ENCODE peak calls at places on chromosomes 11 and 22, in eight cellular contexts. One of them, this sample, is unnamed.

GRCh38 chr22:38744981-38745380 is 10.8 kb downstream of the SUN2 start:
- DNase-seq in esophagus squamous epithelium: no peak
- DNase-seq in AG09319: no peak
- DNase-seq in transverse colon: no peak
- DNase-seq in ovary: peak
- DNase-seq in sigmoid colon: no peak
- DNase-seq in uterus: no peak
- DNase-seq in astrocyte of the spinal cord: no peak
- DNase-seq in this sample: no peak

GRCh38 chr11:113274708-113275582 is 39.4 kb upstream of the TTC12 start:
- DNase-seq in sigmoid colon: no peak
- DNase-seq in uterus: no peak
- DNase-seq in ovary: no peak
- DNase-seq in astrocyte of the spinal cord: no peak
- DNase-seq in esophagus squamous epithelium: no peak
- DNase-seq in transverse colon: no peak
- DNase-seq in AG09319: no peak
- DNase-seq in this sample: no peak

GRCh38 chr22:30606455-30607299 is at the start of gene TCN2:
- DNase-seq in sigmoid colon: peak
- DNase-seq in ovary: peak
- DNase-seq in transverse colon: peak
- DNase-seq in AG09319: peak
- DNase-seq in esophagus squamous epithelium: peak
- DNase-seq in uterus: peak
- DNase-seq in astrocyte of the spinal cord: peak
- DNase-seq in this sample: peak

GRCh38 chr11:71212871-71213559 is 39.4 kb downstream of the SHANK2 start:
- DNase-seq in esophagus squamous epithelium: no peak
- DNase-seq in transverse colon: no peak
- DNase-seq in uterus: no peak
- DNase-seq in AG09319: no peak
- DNase-seq in sigmoid colon: peak
- DNase-seq in ovary: no peak
- DNase-seq in astrocyte of the spinal cord: peak
- DNase-seq in this sample: no peak

GRCh38 chr22:35205141-35205775 is 52.0 kb upstream of the HMGXB4 start:
- DNase-seq in astrocyte of the spinal cord: no peak
- DNase-seq in sigmoid colon: no peak
- DNase-seq in esophagus squamous epithelium: no peak
- DNase-seq in uterus: no peak
- DNase-seq in AG09319: no peak
- DNase-seq in ovary: no peak
- DNase-seq in transverse colon: no peak
- DNase-seq in this sample: no peak

GRCh38 chr11:84452211-84452610 is 1166.0 kb upstream of the CCDC90B start:
- DNase-seq in AG09319: no peak
- DNase-seq in transverse colon: no peak
- DNase-seq in astrocyte of the spinal cord: no peak
- DNase-seq in esophagus squamous epithelium: no peak
- DNase-seq in ovary: no peak
- DNase-seq in uterus: no peak
- DNase-seq in sigmoid colon: no peak
- DNase-seq in this sample: no peak

GRCh38 chr11:42066113-42066512 is 606.7 kb upstream of the LRRC4C start:
- DNase-seq in astrocyte of the spinal cord: no peak
- DNase-seq in uterus: no peak
- DNase-seq in esophagus squamous epithelium: no peak
- DNase-seq in ovary: no peak
- DNase-seq in transverse colon: no peak
- DNase-seq in sigmoid colon: no peak
- DNase-seq in AG09319: no peak
- DNase-seq in this sample: no peak

GRCh38 chr22:50507421-50507990 is at the start of gene LMF2:
- DNase-seq in uterus: peak
- DNase-seq in esophagus squamous epithelium: no peak
- DNase-seq in sigmoid colon: peak
- DNase-seq in transverse colon: peak
- DNase-seq in AG09319: no peak
- DNase-seq in astrocyte of the spinal cord: no peak
- DNase-seq in ovary: peak
- DNase-seq in this sample: no peak

GRCh38 chr11:134333312-134333711 is 1.5 kb downstream of the GLB1L2 start:
- DNase-seq in esophagus squamous epithelium: no peak
- DNase-seq in transverse colon: no peak
- DNase-seq in uterus: peak
- DNase-seq in AG09319: no peak
- DNase-seq in sigmoid colon: peak
- DNase-seq in ovary: no peak
- DNase-seq in astrocyte of the spinal cord: no peak
- DNase-seq in this sample: no peak

GRCh38 chr11:86606849-86607481 is 65.5 kb downstream of the ME3 start:
- DNase-seq in esophagus squamous epithelium: no peak
- DNase-seq in ovary: no peak
- DNase-seq in sigmoid colon: no peak
- DNase-seq in uterus: no peak
- DNase-seq in astrocyte of the spinal cord: peak
- DNase-seq in AG09319: no peak
- DNase-seq in transverse colon: no peak
- DNase-seq in this sample: no peak

GRCh38 chr11:65844231-65844872 is 10.6 kb downstream of the SNX32 start:
- DNase-seq in astrocyte of the spinal cord: no peak
- DNase-seq in ovary: no peak
- DNase-seq in uterus: no peak
- DNase-seq in transverse colon: peak
- DNase-seq in esophagus squamous epithelium: no peak
- DNase-seq in AG09319: no peak
- DNase-seq in sigmoid colon: no peak
- DNase-seq in this sample: no peak

GRCh38 chr11:34647131-34647530 is 26.2 kb downstream of the EHF start:
- DNase-seq in ovary: no peak
- DNase-seq in esophagus squamous epithelium: no peak
- DNase-seq in transverse colon: no peak
- DNase-seq in AG09319: no peak
- DNase-seq in astrocyte of the spinal cord: no peak
- DNase-seq in uterus: no peak
- DNase-seq in sigmoid colon: no peak
- DNase-seq in this sample: no peak

GRCh38 chr22:45069925-45070324 is 60.1 kb upstream of the PHF21B start:
- DNase-seq in AG09319: no peak
- DNase-seq in transverse colon: no peak
- DNase-seq in sigmoid colon: no peak
- DNase-seq in ovary: no peak
- DNase-seq in uterus: no peak
- DNase-seq in esophagus squamous epithelium: no peak
- DNase-seq in astrocyte of the spinal cord: no peak
- DNase-seq in this sample: no peak

GRCh38 chr11:78158987-78159662 is 19.7 kb upstream of the ALG8 start:
- DNase-seq in transverse colon: no peak
- DNase-seq in esophagus squamous epithelium: no peak
- DNase-seq in sigmoid colon: peak
- DNase-seq in astrocyte of the spinal cord: no peak
- DNase-seq in uterus: peak
- DNase-seq in ovary: peak
- DNase-seq in AG09319: no peak
- DNase-seq in this sample: no peak

GRCh38 chr11:79265756-79266322 is 175.0 kb downstream of the TENM4 start:
- DNase-seq in uterus: no peak
- DNase-seq in AG09319: no peak
- DNase-seq in ovary: no peak
- DNase-seq in transverse colon: no peak
- DNase-seq in astrocyte of the spinal cord: no peak
- DNase-seq in sigmoid colon: no peak
- DNase-seq in esophagus squamous epithelium: no peak
- DNase-seq in this sample: no peak

GRCh38 chr11:69201048-69201365 is 45.3 kb downstream of the SMIM38 start:
- DNase-seq in ovary: no peak
- DNase-seq in esophagus squamous epithelium: no peak
- DNase-seq in uterus: no peak
- DNase-seq in astrocyte of the spinal cord: no peak
- DNase-seq in AG09319: no peak
- DNase-seq in transverse colon: no peak
- DNase-seq in sigmoid colon: no peak
- DNase-seq in this sample: no peak

GRCh38 chr11:85472953-85473352 is 154.2 kb downstream of the DLG2 start:
- DNase-seq in uterus: no peak
- DNase-seq in AG09319: no peak
- DNase-seq in astrocyte of the spinal cord: no peak
- DNase-seq in sigmoid colon: no peak
- DNase-seq in ovary: no peak
- DNase-seq in transverse colon: no peak
- DNase-seq in esophagus squamous epithelium: no peak
- DNase-seq in this sample: no peak

GRCh38 chr22:31253949-31254348 is 38.3 kb downstream of the PIK3IP1 start:
- DNase-seq in transverse colon: peak
- DNase-seq in uterus: no peak
- DNase-seq in AG09319: no peak
- DNase-seq in astrocyte of the spinal cord: no peak
- DNase-seq in ovary: no peak
- DNase-seq in sigmoid colon: peak
- DNase-seq in esophagus squamous epithelium: no peak
- DNase-seq in this sample: no peak

GRCh38 chr11:68998390-68998911 is 14.6 kb downstream of the MRGPRF start:
- DNase-seq in sigmoid colon: peak
- DNase-seq in ovary: peak
- DNase-seq in astrocyte of the spinal cord: peak
- DNase-seq in esophagus squamous epithelium: no peak
- DNase-seq in transverse colon: peak
- DNase-seq in AG09319: no peak
- DNase-seq in uterus: no peak
- DNase-seq in this sample: no peak

GRCh38 chr11:43316451-43316850 is 4.7 kb downstream of the API5 start:
- DNase-seq in uterus: no peak
- DNase-seq in transverse colon: no peak
- DNase-seq in ovary: no peak
- DNase-seq in sigmoid colon: no peak
- DNase-seq in astrocyte of the spinal cord: peak
- DNase-seq in AG09319: no peak
- DNase-seq in esophagus squamous epithelium: no peak
- DNase-seq in this sample: peak

GRCh38 chr11:36456136-36456535 is 53.9 kb downstream of the TRAF6 start:
- DNase-seq in sigmoid colon: no peak
- DNase-seq in ovary: no peak
- DNase-seq in transverse colon: no peak
- DNase-seq in esophagus squamous epithelium: no peak
- DNase-seq in astrocyte of the spinal cord: no peak
- DNase-seq in AG09319: no peak
- DNase-seq in uterus: no peak
- DNase-seq in this sample: no peak
- TF ChIP-seq CTCF in sigmoid colon: no peak
- TF ChIP-seq CTCF in ovary: no peak
- TF ChIP-seq CTCF in transverse colon: no peak
- TF ChIP-seq CTCF in esophagus squamous epithelium: no peak
- TF ChIP-seq CTCF in astrocyte of the spinal cord: no peak
- TF ChIP-seq CTCF in AG09319: no peak
- TF ChIP-seq CTCF in uterus: no peak
- TF ChIP-seq CTCF in this sample: no peak

GRCh38 chr11:93890441-93891051 is 40.1 kb upstream of the VSTM5 start:
- DNase-seq in uterus: no peak
- DNase-seq in esophagus squamous epithelium: no peak
- DNase-seq in sigmoid colon: no peak
- DNase-seq in AG09319: no peak
- DNase-seq in ovary: no peak
- DNase-seq in astrocyte of the spinal cord: no peak
- DNase-seq in transverse colon: no peak
- DNase-seq in this sample: no peak

GRCh38 chr11:93887111-93887510 is 36.7 kb upstream of the VSTM5 start:
- DNase-seq in esophagus squamous epithelium: no peak
- DNase-seq in uterus: no peak
- DNase-seq in astrocyte of the spinal cord: no peak
- DNase-seq in AG09319: no peak
- DNase-seq in ovary: no peak
- DNase-seq in transverse colon: no peak
- DNase-seq in sigmoid colon: no peak
- DNase-seq in this sample: no peak

GRCh38 chr11:93888026-93888425 is 37.6 kb upstream of the VSTM5 start:
- DNase-seq in AG09319: no peak
- DNase-seq in ovary: no peak
- DNase-seq in transverse colon: no peak
- DNase-seq in esophagus squamous epithelium: no peak
- DNase-seq in sigmoid colon: no peak
- DNase-seq in astrocyte of the spinal cord: no peak
- DNase-seq in uterus: no peak
- DNase-seq in this sample: no peak
- TF ChIP-seq CTCF in AG09319: no peak
- TF ChIP-seq CTCF in ovary: no peak
- TF ChIP-seq CTCF in transverse colon: no peak
- TF ChIP-seq CTCF in esophagus squamous epithelium: no peak
- TF ChIP-seq CTCF in sigmoid colon: no peak
- TF ChIP-seq CTCF in astrocyte of the spinal cord: no peak
- TF ChIP-seq CTCF in uterus: no peak
- TF ChIP-seq CTCF in this sample: no peak

DNA sequence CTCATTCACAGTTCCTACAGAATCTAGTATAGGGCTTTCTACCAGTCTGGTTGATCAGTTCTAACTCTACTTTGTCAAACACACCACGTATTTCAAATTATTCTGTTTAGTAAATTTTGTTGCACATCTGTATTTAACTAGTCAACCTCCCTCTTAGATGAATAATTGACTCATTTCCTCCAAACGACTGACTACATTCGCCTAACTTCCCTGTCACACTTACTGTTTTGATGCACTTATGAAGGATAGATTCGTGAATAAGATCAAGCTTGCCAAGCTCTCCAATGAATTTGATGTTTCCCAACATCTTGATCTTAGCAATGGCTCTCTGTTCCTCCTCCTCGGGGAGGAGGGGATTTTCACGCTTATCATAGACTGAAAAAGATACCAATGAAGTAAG is 5.0 kb downstream of the EIF4G2 start:
- DNase-seq in AG09319: no peak
- DNase-seq in transverse colon: no peak
- DNase-seq in ovary: no peak
- DNase-seq in uterus: no peak
- DNase-seq in esophagus squamous epithelium: no peak
- DNase-seq in astrocyte of the spinal cord: no peak
- DNase-seq in sigmoid colon: no peak
- DNase-seq in this sample: no peak
- TF ChIP-seq CTCF in AG09319: no peak
- TF ChIP-seq CTCF in transverse colon: no peak
- TF ChIP-seq CTCF in ovary: no peak
- TF ChIP-seq CTCF in uterus: no peak
- TF ChIP-seq CTCF in esophagus squamous epithelium: no peak
- TF ChIP-seq CTCF in astrocyte of the spinal cord: no peak
- TF ChIP-seq CTCF in sigmoid colon: no peak
- TF ChIP-seq CTCF in this sample: no peak

DNA sequence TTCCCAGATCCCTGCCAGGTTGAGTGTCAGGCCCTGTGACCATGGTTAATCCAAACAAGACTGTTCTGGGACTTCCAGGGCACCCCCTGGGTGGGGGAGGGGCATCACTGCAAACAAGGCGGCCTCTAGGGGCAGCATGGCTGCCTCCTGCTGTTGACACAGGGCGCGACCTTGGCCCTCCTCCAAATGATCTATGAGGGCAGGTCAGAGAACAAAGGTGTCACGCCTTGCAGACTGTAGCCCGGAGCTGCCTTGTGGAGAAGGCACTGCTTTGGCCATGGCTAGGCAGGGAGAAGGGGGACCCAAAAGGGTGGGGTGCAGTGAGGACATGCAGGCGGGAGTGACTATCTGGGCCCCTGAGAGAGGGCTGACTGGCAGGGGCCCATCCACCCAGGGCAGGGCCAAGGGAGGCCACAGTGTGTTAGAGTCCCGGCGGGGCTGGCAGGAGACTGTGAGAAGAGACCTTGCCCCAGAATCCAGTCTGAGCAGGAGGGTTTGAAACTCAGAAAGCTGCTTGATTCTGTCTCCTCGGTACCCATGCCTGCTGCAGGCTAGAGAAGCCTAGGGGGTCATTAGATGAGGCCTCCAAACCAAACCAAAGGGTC is 35.6 kb downstream of the KCNC1 start:
- DNase-seq in esophagus squamous epithelium: no peak
- DNase-seq in sigmoid colon: no peak
- DNase-seq in AG09319: no peak
- DNase-seq in ovary: no peak
- DNase-seq in astrocyte of the spinal cord: no peak
- DNase-seq in transverse colon: peak
- DNase-seq in uterus: no peak
- DNase-seq in this sample: no peak
- TF ChIP-seq CTCF in esophagus squamous epithelium: no peak
- TF ChIP-seq CTCF in sigmoid colon: no peak
- TF ChIP-seq CTCF in AG09319: no peak
- TF ChIP-seq CTCF in ovary: no peak
- TF ChIP-seq CTCF in astrocyte of the spinal cord: no peak
- TF ChIP-seq CTCF in transverse colon: peak
- TF ChIP-seq CTCF in uterus: no peak
- TF ChIP-seq CTCF in this sample: peak